ENCODE peak calls at places on chromosomes 16 and 17, in ten cellular contexts. T is dorsolateral prefrontal cortex; E is RWPE1; N is CD8-positive, alpha-beta T cell; J is endothelial cell; B is fibroblast of villous mesenchyme; G is activated B cell treated with CpG ODN at 0.5 μM for 24 hours; P is fibroblast of pulmonary artery; H is AG10803; D is tibial nerve. U is an unnamed sample.

GRCh38 chr16:87178177-87178863 is 138.9 kb downstream of the C16orf95 start:
- DNase-seq in T (no peak), E (no peak), N (no peak), J (peak), B (peak), G (no peak), P (no peak), H (peak), D (peak), U (no peak)

GRCh38 chr16:83971165-83972130 is 3.4 kb downstream of the NECAB2 start:
- DNase-seq in T (no peak), E (peak), N (no peak), J (no peak), B (no peak), G (no peak), P (no peak), H (no peak), D (no peak), U (no peak)

GRCh38 chr17:57461082-57461481 is 204.8 kb downstream of the MSI2 start:
- DNase-seq in T (no peak), E (no peak), N (no peak), J (no peak), B (no peak), G (no peak), P (no peak), H (no peak), D (no peak), U (no peak)

GRCh38 chr17:60139438-60140285 is 10.1 kb upstream of the CA4 start:
- DNase-seq in T (no peak), E (peak), N (peak), J (peak), B (peak), G (peak), P (peak), H (peak), D (peak), U (peak)

GRCh38 chr16:67942200-67942509 is 1.8 kb downstream of the LCAT start:
- DNase-seq in T (no peak), E (no peak), N (no peak), J (peak), B (no peak), G (no peak), P (peak), H (peak), D (no peak), U (no peak)

GRCh38 chr17:32342603-32343325 is 791 bp upstream of the C17orf75 start:
- DNase-seq in T (no peak), E (no peak), N (no peak), J (no peak), B (no peak), G (no peak), P (no peak), H (no peak), D (no peak), U (no peak)

GRCh38 chr17:8122923-8123694 is 797 bp downstream of the HES7 start:
- DNase-seq in T (no peak), E (no peak), N (no peak), J (no peak), B (peak), G (peak), P (no peak), H (peak), D (peak), U (no peak)

GRCh38 chr17:66655861-66656260 is 179.1 kb upstream of the CACNG5 start:
- DNase-seq in T (no peak), E (peak), N (no peak), J (no peak), B (peak), G (no peak), P (peak), H (peak), D (no peak), U (no peak)

GRCh38 chr16:17591655-17592405 is 121.1 kb upstream of the XYLT1 start:
- DNase-seq in T (no peak), E (no peak), N (no peak), J (no peak), B (no peak), G (no peak), P (no peak), H (no peak), D (no peak), U (no peak)

GRCh38 chr17:73521376-73521775 is 122.9 kb downstream of the SDK2 start:
- DNase-seq in T (no peak), E (no peak), N (no peak), J (no peak), B (no peak), G (no peak), P (no peak), H (no peak), D (no peak), U (no peak)

GRCh38 chr17:73365934-73366623 is 54.3 kb upstream of the CDC42EP4 start:
- DNase-seq in T (no peak), E (no peak), N (no peak), J (no peak), B (no peak), G (no peak), P (peak), H (no peak), D (peak), U (no peak)

GRCh38 chr16:17343028-17343427 is 127.7 kb downstream of the XYLT1 start:
- DNase-seq in T (no peak), E (no peak), N (peak), J (no peak), B (no peak), G (no peak), P (no peak), H (no peak), D (no peak), U (no peak)

GRCh38 chr17:3890893-3891219 is 2.0 kb downstream of the CAMKK1 start:
- DNase-seq in T (no peak), E (no peak), N (no peak), J (no peak), B (no peak), G (no peak), P (no peak), H (no peak), D (no peak), U (no peak)

GRCh38 chr16:27745348-27745747 is 195.4 kb downstream of the KATNIP start:
- DNase-seq in T (no peak), E (no peak), N (no peak), J (no peak), B (no peak), G (no peak), P (peak), H (no peak), D (no peak), U (no peak)

GRCh38 chr17:46266656-46267544 is 28.0 kb upstream of the LRRC37A start:
- DNase-seq in T (peak), E (peak), N (peak), J (peak), B (peak), G (peak), P (peak), H (peak), D (peak), U (peak)

GRCh38 chr16:22321340-22322001 is 24.3 kb downstream of the POLR3E start:
- DNase-seq in T (peak), E (peak), N (peak), J (peak), B (peak), G (no peak), P (peak), H (peak), D (peak), U (peak)

GRCh38 chr17:39002991-39003715 is 36.0 kb upstream of the FBXO47 start:
- DNase-seq in T (peak), E (no peak), N (peak), J (no peak), B (peak), G (no peak), P (peak), H (peak), D (peak), U (no peak)

GRCh38 chr16:86215979-86216585 is 294.2 kb upstream of the FOXF1 start:
- DNase-seq in T (no peak), E (no peak), N (no peak), J (no peak), B (no peak), G (no peak), P (no peak), H (no peak), D (no peak), U (no peak)

GRCh38 chr17:77728871-77729270 is 229.6 kb upstream of the TNRC6C start:
- DNase-seq in T (no peak), E (no peak), N (no peak), J (no peak), B (no peak), G (no peak), P (no peak), H (no peak), D (no peak), U (no peak)

GRCh38 chr17:10107320-10108165 is 90.9 kb downstream of the GAS7 start:
- DNase-seq in T (no peak), E (no peak), N (no peak), J (no peak), B (no peak), G (no peak), P (no peak), H (no peak), D (no peak), U (peak)

GRCh38 chr17:77160877-77161530 is 20.2 kb downstream of the SEC14L1 start:
- DNase-seq in T (no peak), E (no peak), N (no peak), J (no peak), B (no peak), G (no peak), P (no peak), H (no peak), D (no peak), U (no peak)

GRCh38 chr17:46012506-46013079 is 13.5 kb downstream of the STH start:
- DNase-seq in T (peak), E (no peak), N (no peak), J (no peak), B (no peak), G (no peak), P (no peak), H (no peak), D (no peak), U (no peak)

GRCh38 chr17:43723697-43724359 is 34.8 kb downstream of the SOST start:
- DNase-seq in T (no peak), E (peak), N (no peak), J (no peak), B (peak), G (no peak), P (peak), H (peak), D (no peak), U (no peak)

GRCh38 chr17:48016112-48016511 is 21.5 kb downstream of the COPZ2 start:
- DNase-seq in T (no peak), E (no peak), N (no peak), J (no peak), B (peak), G (no peak), P (peak), H (no peak), D (no peak), U (no peak)

GRCh38 chr16:51061355-51061754 is 89.7 kb downstream of the SALL1 start:
- DNase-seq in T (no peak), E (no peak), N (no peak), J (no peak), B (no peak), G (no peak), P (no peak), H (no peak), D (no peak), U (no peak)

GRCh38 chr17:20991276-20992037 is 51.4 kb downstream of the USP22 start:
- DNase-seq in T (no peak), E (no peak), N (no peak), J (no peak), B (no peak), G (no peak), P (no peak), H (no peak), D (no peak), U (no peak)

GRCh38 chr16:48011888-48012658 is 143.7 kb downstream of the ABCC12 start:
- DNase-seq in T (no peak), E (no peak), N (no peak), J (no peak), B (no peak), G (no peak), P (no peak), H (no peak), D (no peak), U (no peak)

GRCh38 chr17:8981443-8981842 is 15.9 kb upstream of the PIK3R5 start:
- DNase-seq in T (no peak), E (no peak), N (no peak), J (no peak), B (no peak), G (no peak), P (no peak), H (no peak), D (no peak), U (no peak)

GRCh38 chr17:27384721-27385120 is 71.5 kb upstream of the KSR1 start:
- DNase-seq in T (no peak), E (no peak), N (no peak), J (no peak), B (no peak), G (no peak), P (peak), H (peak), D (no peak), U (no peak)

GRCh38 chr16:58459344-58460218 is 40.4 kb upstream of the NDRG4 start:
- DNase-seq in T (no peak), E (peak), N (no peak), J (no peak), B (peak), G (no peak), P (peak), H (no peak), D (no peak), U (peak)

GRCh38 chr17:1312261-1312870 is 32.9 kb downstream of the TRARG1 start:
- DNase-seq in T (no peak), E (no peak), N (no peak), J (no peak), B (no peak), G (no peak), P (no peak), H (no peak), D (no peak), U (no peak)

GRCh38 chr17:76402711-76403110 is 18.3 kb downstream of the SPHK1 start:
- DNase-seq in T (no peak), E (no peak), N (no peak), J (no peak), B (no peak), G (no peak), P (no peak), H (no peak), D (no peak), U (no peak)

GRCh38 chr16:56312028-56312300 is 113.4 kb downstream of the AMFR start:
- DNase-seq in T (no peak), E (no peak), N (no peak), J (no peak), B (no peak), G (no peak), P (no peak), H (no peak), D (no peak), U (no peak)

GRCh38 chr16:72469932-72470331 is 298.0 kb upstream of the PMFBP1 start:
- DNase-seq in T (no peak), E (no peak), N (no peak), J (no peak), B (no peak), G (no peak), P (no peak), H (no peak), D (no peak), U (no peak)

GRCh38 chr17:38320482-38320881 is 23.3 kb downstream of the GPR179 start:
- DNase-seq in T (no peak), E (peak), N (no peak), J (no peak), B (no peak), G (no peak), P (no peak), H (no peak), D (no peak), U (no peak)

GRCh38 chr17:7060165-7060890 is 16.4 kb upstream of the SLC16A11 start:
- DNase-seq in T (no peak), E (peak), N (no peak), J (no peak), B (peak), G (no peak), P (peak), H (no peak), D (no peak), U (no peak)

GRCh38 chr17:63543822-63544420 is 6.4 kb upstream of the DCAF7 start:
- DNase-seq in T (peak), E (no peak), N (no peak), J (no peak), B (no peak), G (no peak), P (no peak), H (no peak), D (no peak), U (no peak)

GRCh38 chr16:49713770-49714169 is 142.1 kb downstream of the ZNF423 start:
- DNase-seq in T (no peak), E (no peak), N (no peak), J (no peak), B (no peak), G (no peak), P (no peak), H (no peak), D (no peak), U (no peak)

GRCh38 chr17:39177256-39177655 is 11.3 kb upstream of the ARL5C start:
- DNase-seq in T (no peak), E (no peak), N (no peak), J (no peak), B (no peak), G (no peak), P (no peak), H (no peak), D (no peak), U (no peak)

DNA sequence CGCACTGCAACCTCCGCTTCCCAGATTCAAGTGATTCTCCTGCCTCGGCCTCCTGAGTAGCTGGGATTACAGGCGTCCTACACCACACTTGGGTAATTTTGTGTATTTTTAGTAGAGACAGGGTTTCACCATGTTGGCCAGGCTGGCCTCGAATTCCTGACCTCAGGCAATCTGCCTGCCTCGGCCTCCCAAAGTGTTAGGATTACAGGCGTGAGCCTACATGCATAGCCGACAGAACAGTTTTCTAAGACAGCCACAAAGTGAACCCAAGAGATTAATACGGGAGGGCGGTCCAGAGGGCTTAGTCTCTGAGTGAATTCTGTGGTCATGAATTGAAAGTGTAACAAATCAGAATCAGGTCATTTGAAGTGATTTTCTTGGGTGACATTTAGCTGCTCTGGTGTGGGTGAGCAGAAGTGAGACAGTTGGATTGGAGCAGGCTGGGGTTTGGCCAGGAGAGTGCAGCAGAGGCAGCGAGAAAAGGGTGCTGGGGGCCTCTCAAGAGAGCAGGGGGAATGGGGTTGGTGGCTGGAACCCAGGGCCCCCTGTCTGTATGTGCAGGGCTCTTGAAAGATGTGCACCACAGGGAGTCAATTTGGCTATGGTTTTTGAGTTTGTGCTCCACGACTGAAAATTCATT is 231.4 kb upstream of the WSCD1 start:
- DNase-seq in T (no peak), E (no peak), N (no peak), J (peak), B (no peak), G (no peak), P (no peak), H (no peak), D (no peak), U (no peak)
- TF ChIP-seq CTCF in T (peak), E (no peak), N (no peak), J (no peak), B (no peak), G (no peak), P (no peak), H (no peak), D (no peak), U (no peak)

DNA sequence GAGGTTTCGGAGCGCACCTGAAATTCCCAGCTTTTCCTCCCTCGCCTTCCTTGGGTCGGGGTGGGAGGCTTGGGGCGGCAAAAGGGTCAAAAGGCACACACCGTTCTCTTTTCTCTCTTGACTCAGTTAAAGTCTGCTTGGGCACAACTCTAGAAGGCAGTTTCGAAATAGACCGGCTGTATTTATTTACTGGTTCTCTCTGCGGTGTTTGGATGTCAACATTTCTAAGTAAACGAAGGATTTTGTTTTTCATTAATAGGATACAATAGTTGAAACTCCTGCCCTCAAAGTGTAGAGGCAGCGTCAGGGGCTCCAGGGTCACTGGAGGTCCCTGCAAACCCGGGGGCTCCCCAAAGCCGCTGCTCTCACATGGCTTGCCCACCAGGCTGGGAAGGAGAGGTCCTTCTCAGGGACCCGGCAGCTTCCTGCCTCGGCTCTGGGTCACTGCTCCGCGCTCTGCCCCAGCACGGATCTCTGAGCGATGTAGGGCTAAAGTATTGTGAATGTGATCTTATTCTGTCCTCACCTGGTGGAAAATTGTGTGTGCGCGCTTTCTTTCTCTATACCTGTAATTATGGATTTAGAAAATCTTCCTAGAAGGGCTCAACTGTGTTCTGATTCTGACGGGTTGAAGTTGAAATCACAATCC is 952 bp downstream of the BMERB1 start:
- DNase-seq in T (no peak), E (no peak), N (no peak), J (peak), B (peak), G (no peak), P (no peak), H (no peak), D (no peak), U (no peak)
- TF ChIP-seq CTCF in T (no peak), E (peak), N (no peak), J (no peak), B (no peak), G (no peak), P (no peak), H (no peak), D (no peak), U (no peak)

GRCh38 chr17:68863091-68863652 is 92.0 kb downstream of the ABCA8 start:
- DNase-seq in T (no peak), E (no peak), N (no peak), J (no peak), B (no peak), G (no peak), P (no peak), H (no peak), D (no peak), U (no peak)
- TF ChIP-seq CTCF in T (no peak), E (peak), N (no peak), J (peak), B (no peak), G (no peak), P (no peak), H (no peak), D (no peak), U (no peak)

GRCh38 chr17:30716461-30717289 is 107.8 kb downstream of the CRLF3 start:
- DNase-seq in T (peak), E (no peak), N (no peak), J (no peak), B (peak), G (no peak), P (peak), H (peak), D (no peak), U (no peak)
- TF ChIP-seq CTCF in T (no peak), E (no peak), N (no peak), J (no peak), B (peak), G (no peak), P (peak), H (peak), D (no peak), U (no peak)

DNA sequence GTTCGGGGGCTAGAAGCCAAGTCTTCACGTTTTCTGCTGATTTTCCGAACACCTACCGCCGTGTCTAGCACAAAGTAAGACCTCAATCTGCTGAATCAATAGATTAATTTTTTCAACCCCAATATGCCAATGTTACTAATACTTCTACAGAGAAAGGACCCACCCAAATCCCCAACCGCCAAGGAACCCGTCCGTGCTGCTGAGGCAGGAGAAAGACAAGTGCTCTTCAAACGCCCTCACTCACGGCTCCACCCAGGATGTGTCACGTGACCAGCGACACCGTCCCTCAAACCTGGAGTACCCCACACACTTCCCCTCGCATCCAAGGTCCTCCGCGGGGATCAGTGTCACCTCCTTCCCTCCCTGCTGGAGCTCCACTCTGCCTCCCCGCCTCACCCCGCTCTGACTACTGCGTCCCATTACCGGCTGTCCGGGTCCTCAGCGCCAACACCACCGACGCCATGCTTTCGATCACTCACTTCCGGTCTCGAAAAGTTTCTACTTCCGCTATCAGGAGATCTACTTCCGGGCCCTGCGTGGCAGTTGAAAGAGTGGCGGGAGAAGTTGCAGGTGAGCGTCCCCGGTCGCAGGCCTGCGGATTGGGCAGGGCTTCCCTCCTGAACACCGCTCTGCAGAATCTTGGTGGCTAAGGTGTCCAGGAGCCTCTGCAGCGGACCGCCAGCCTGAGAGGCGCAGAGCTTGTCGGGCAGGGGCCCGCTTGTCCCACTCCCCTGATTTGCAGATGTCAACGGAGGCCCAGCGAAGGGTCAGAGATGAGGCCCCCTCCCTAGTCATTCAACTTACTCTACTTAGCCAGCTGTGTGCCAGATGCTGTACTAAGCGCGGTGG is at the start of the genes EME1 and MRPL27:
- DNase-seq in T (peak), E (peak), N (peak), J (peak), B (peak), G (peak), P (peak), H (peak), D (peak), U (peak)
- TF ChIP-seq CTCF in T (no peak), E (no peak), N (no peak), J (no peak), B (no peak), G (no peak), P (no peak), H (no peak), D (no peak), U (no peak)